ENCODE peak calls at places on chromosome 7, in nine cellular contexts. Q is MM.1S; O is psoas muscle; T is uterus; S is GM23338; F is left ventricle myocardium inferior; V is spleen; W is IMR-90; Z is CD8-positive, alpha-beta memory T cell. L is an unnamed sample. For H3K36me3, the result is how much of the 10 kb centered on the place peaks cover.

GRCh38 chr7:52355059-52355458 is 680.4 kb upstream of the POM121L12 start:
- DNase-seq in Q (no peak), O (no peak), T (no peak), S (peak), F (no peak), V (no peak), W (no peak), Z (no peak), L (no peak)

GRCh38 chr7:112296416-112296815 is 89.9 kb downstream of the ZNF277 start:
- DNase-seq in Q (no peak), O (no peak), T (no peak), S (no peak), F (no peak), V (no peak), W (no peak), Z (no peak), L (no peak)

GRCh38 chr7:114372619-114373018 is 42.0 kb upstream of the FOXP2 start:
- DNase-seq in Q (no peak), O (no peak), T (no peak), S (no peak), F (no peak), V (no peak), W (no peak), Z (no peak), L (no peak)

GRCh38 chr7:75727881-75728592 is 10.7 kb downstream of the HIP1 start:
- DNase-seq in Q (peak), O (peak), T (peak), S (peak), F (peak), V (peak), W (peak), Z (peak), L (no peak)

GRCh38 chr7:118259115-118259514 is 34.6 kb downstream of the ANKRD7 start:
- DNase-seq in Q (peak), O (no peak), T (no peak), S (no peak), F (no peak), V (no peak), W (no peak), Z (no peak), L (no peak)

GRCh38 chr7:139985811-139986210 is 76.9 kb downstream of the PARP12 start:
- DNase-seq in Q (no peak), O (no peak), T (no peak), S (no peak), F (no peak), V (no peak), W (no peak), Z (no peak), L (no peak)

GRCh38 chr7:36227223-36227622 is 74.2 kb downstream of the EEPD1 start:
- DNase-seq in Q (no peak), O (peak), T (peak), S (peak), F (no peak), V (no peak), W (peak), Z (no peak), L (peak)

GRCh38 chr7:122770943-122771342 is 68.2 kb upstream of the RNF148 start:
- DNase-seq in Q (no peak), O (no peak), T (no peak), S (no peak), F (no peak), V (no peak), W (no peak), Z (no peak), L (no peak)

GRCh38 chr7:25895792-25896171 is 256.2 kb upstream of the NFE2L3 start:
- DNase-seq in Q (no peak), O (no peak), T (no peak), S (peak), F (no peak), V (no peak), W (no peak), Z (no peak), L (no peak)

GRCh38 chr7:134548877-134549276 is at the start of gene AKR1B15:
- DNase-seq in Q (no peak), O (peak), T (no peak), S (no peak), F (no peak), V (no peak), W (peak), Z (no peak), L (no peak)

GRCh38 chr7:151248191-151249033 is at the start of gene SMARCD3:
- DNase-seq in Q (no peak), O (peak), T (peak), S (peak), F (peak), V (peak), W (peak), Z (no peak), L (peak)

GRCh38 chr7:45187946-45188411 is 30.4 kb downstream of the RAMP3 start:
- DNase-seq in Q (no peak), O (no peak), T (no peak), S (no peak), F (no peak), V (peak), W (no peak), Z (no peak), L (no peak)

GRCh38 chr7:70698219-70698832 is 433.6 kb upstream of the GALNT17 start:
- DNase-seq in Q (peak), O (no peak), T (no peak), S (peak), F (no peak), V (no peak), W (peak), Z (no peak), L (peak)

GRCh38 chr7:42338231-42339222 is 101.5 kb upstream of the GLI3 start:
- DNase-seq in Q (peak), O (no peak), T (no peak), S (peak), F (no peak), V (no peak), W (peak), Z (no peak), L (peak)

GRCh38 chr7:129401228-129401967 is 32.8 kb upstream of the STRIP2 start:
- DNase-seq in Q (peak), O (no peak), T (no peak), S (no peak), F (no peak), V (no peak), W (no peak), Z (no peak), L (no peak)

GRCh38 chr7:6271694-6272371 is 591 bp downstream of the CYTH3 start:
- DNase-seq in Q (no peak), O (peak), T (peak), S (no peak), F (peak), V (peak), W (no peak), Z (peak), L (peak)

GRCh38 chr7:46972205-46972604 is 609.7 kb downstream of the TNS3 start:
- DNase-seq in Q (no peak), O (no peak), T (no peak), S (peak), F (no peak), V (no peak), W (peak), Z (no peak), L (no peak)

GRCh38 chr7:90580051-90580450 is 16.1 kb upstream of the CDK14 start:
- DNase-seq in Q (no peak), O (no peak), T (no peak), S (no peak), F (no peak), V (no peak), W (no peak), Z (no peak), L (no peak)

GRCh38 chr7:157926107-157926506 is 589.3 kb downstream of the DNAJB6 start:
- DNase-seq in Q (no peak), O (no peak), T (no peak), S (no peak), F (no peak), V (no peak), W (no peak), Z (no peak), L (no peak)

GRCh38 chr7:117010375-117011133 is 57.3 kb downstream of the ST7 start:
- DNase-seq in Q (no peak), O (no peak), T (no peak), S (no peak), F (no peak), V (no peak), W (peak), Z (no peak), L (no peak)

GRCh38 chr7:90178592-90179279 is 24.5 kb downstream of the STEAP1 start:
- DNase-seq in Q (peak), O (no peak), T (no peak), S (no peak), F (no peak), V (no peak), W (peak), Z (no peak), L (no peak)

GRCh38 chr7:16084875-16085274 is 336.5 kb downstream of the CRPPA start:
- DNase-seq in Q (no peak), O (no peak), T (no peak), S (no peak), F (no peak), V (no peak), W (no peak), Z (no peak), L (no peak)

GRCh38 chr7:100946766-100947365 is 2.5 kb upstream of the MUC3A start:
- DNase-seq in Q (no peak), O (no peak), T (no peak), S (peak), F (no peak), V (peak), W (no peak), Z (no peak), L (no peak)

GRCh38 chr7:121101621-121102020 is 113.1 kb downstream of the CPED1 start:
- DNase-seq in Q (no peak), O (no peak), T (no peak), S (peak), F (no peak), V (no peak), W (no peak), Z (no peak), L (no peak)
- H3K27ac ChIP-seq in Q (no peak), O (no peak), T (no peak), S (no peak), F (no peak), V (no peak), W (no peak), Z (no peak), L (no peak)

GRCh38 chr7:141840708-141841107 is 577 bp downstream of the PRSS37 start:
- DNase-seq in Q (no peak), O (no peak), T (no peak), S (no peak), F (no peak), V (no peak), W (no peak), Z (no peak), L (no peak)

GRCh38 chr7:141837683-141838082 is 3.6 kb downstream of the PRSS37 start:
- DNase-seq in Q (no peak), O (no peak), T (no peak), S (no peak), F (no peak), V (no peak), W (no peak), Z (no peak), L (no peak)

GRCh38 chr7:141839256-141839655 is 2.0 kb downstream of the PRSS37 start:
- DNase-seq in Q (no peak), O (no peak), T (no peak), S (no peak), F (no peak), V (no peak), W (no peak), Z (no peak), L (no peak)

GRCh38 chr7:141841385-141841784 is at the start of gene PRSS37:
- DNase-seq in Q (no peak), O (no peak), T (no peak), S (no peak), F (no peak), V (no peak), W (no peak), Z (no peak), L (no peak)

DNA sequence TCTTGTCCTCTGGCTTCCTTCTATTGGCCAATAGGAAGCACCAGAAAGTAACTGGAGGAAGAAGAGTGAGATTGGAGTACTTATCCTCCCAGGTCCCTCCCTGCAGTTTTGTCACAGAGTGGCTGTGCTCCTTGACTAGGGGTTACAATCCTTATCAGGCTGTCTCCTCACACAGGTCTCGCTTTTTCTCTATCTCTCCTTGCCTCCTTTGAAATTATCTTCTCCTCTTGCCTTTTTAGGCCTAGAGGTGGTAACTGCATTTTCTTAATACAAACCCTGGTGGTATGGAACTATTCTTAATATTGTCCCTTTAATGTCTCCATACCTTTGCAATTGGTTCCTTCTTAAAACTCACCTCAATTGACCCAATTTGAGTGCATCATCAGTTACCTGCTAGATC is 2.7 kb downstream of the PRSS37 start:
- DNase-seq in Q (no peak), O (no peak), T (no peak), S (no peak), F (no peak), V (no peak), W (no peak), Z (no peak), L (no peak)
- H3K36me3 ChIP-seq in Q (under half), O (under half), T (under half), S (under half), F (under half), V (under half), W (under half), Z (under half), L (under half)

GRCh38 chr7:30040938-30041337 is 12.7 kb downstream of the PLEKHA8 start:
- DNase-seq in Q (no peak), O (no peak), T (no peak), S (no peak), F (no peak), V (no peak), W (no peak), Z (no peak), L (no peak)
- H3K27ac ChIP-seq in Q (no peak), O (no peak), T (peak), S (peak), F (no peak), V (no peak), W (no peak), Z (no peak), L (no peak)

DNA sequence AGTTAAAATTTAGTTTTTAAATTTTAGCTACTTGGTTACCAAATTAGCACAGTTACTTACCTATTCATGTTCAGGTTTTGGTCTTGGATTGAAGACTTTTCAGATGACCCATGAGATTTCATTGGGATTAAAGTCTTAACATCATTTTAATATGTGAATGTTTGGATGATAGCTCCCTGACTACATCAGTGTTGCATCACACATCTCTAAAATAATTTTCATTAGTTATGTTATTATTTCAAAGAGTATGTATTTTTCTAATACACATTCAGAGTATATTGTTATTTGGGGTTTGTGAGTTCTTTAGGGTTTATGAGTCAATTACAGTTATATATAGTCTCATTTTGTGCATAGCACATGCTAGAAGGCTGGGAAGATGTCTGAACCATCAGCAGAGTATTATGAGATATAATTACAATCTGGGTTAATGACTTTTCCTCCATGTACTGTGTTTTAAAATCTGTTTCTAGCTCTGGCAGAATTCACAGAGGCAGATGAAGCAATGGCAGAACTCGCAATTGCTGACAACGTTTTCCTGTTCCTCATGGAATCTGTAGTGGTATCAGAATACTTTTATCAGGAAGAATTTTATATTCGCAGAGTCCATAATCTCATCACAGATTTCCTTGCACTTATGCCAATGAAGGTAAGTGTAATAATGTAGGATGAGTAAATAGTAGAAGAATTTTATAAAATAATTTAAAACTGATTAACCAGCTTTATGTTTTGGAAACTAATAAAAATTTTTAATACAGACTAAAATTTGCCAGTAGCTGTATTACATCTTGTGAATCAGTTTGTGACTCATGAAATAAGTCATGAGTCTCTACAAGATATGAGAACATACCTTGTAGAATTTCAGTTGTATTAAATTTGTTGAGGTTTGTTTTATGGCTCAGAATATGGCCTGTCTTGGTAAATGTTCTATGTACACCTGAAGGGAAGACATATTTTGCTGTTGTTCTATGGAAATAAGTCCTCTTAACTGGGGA is 26.9 kb downstream of the NUP205 start:
- DNase-seq in Q (no peak), O (no peak), T (no peak), S (no peak), F (no peak), V (no peak), W (peak), Z (no peak), L (no peak)
- H3K36me3 ChIP-seq in Q (under half), O (half or more), T (under half), S (half or more), F (half or more), V (half or more), W (under half), Z (under half), L (under half)

GRCh38 chr7:22543169-22543568 is 43.2 kb upstream of the STEAP1B start:
- DNase-seq in Q (no peak), O (no peak), T (no peak), S (no peak), F (no peak), V (no peak), W (peak), Z (no peak), L (no peak)
- H3K27ac ChIP-seq in Q (no peak), O (no peak), T (no peak), S (no peak), F (no peak), V (no peak), W (no peak), Z (no peak), L (no peak)

DNA sequence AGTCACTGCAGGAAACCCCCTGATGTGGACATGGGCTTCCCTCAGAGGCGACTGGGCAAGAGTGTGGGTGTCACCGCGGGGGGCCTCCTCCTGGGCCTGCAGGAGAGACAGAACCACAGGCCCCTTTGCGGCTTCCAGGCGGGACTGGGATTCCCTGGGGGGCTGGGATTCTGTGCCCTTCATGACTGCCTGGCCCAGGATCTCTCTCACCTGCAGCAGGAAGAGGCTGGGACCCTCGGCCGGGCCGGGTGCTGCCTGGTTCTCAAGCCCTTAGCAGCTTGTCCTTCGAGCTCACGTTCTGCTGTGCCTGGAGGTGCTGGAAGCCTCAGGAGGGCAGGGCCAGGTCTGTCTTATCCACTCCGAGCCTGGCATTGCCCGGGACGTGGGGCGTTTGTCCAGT is 11.8 kb downstream of the SUN1 start:
- DNase-seq in Q (no peak), O (no peak), T (no peak), S (no peak), F (no peak), V (no peak), W (no peak), Z (no peak), L (no peak)
- H3K36me3 ChIP-seq in Q (under half), O (half or more), T (under half), S (under half), F (half or more), V (half or more), W (under half), Z (under half), L (under half)

GRCh38 chr7:155763122-155763521 is 49.1 kb downstream of the SHH start:
- DNase-seq in Q (no peak), O (no peak), T (no peak), S (no peak), F (no peak), V (no peak), W (no peak), Z (no peak), L (no peak)
- H3K27ac ChIP-seq in Q (no peak), O (peak), T (peak), S (no peak), F (peak), V (peak), W (no peak), Z (no peak), L (no peak)

GRCh38 chr7:5232485-5232837 is 42.4 kb downstream of the WIPI2 start:
- DNase-seq in Q (no peak), O (peak), T (no peak), S (no peak), F (no peak), V (no peak), W (no peak), Z (no peak), L (no peak)
- H3K36me3 ChIP-seq in Q (under half), O (half or more), T (under half), S (under half), F (half or more), V (under half), W (under half), Z (under half), L (under half)

GRCh38 chr7:30143748-30144251 is 9.0 kb downstream of the MTURN start:
- DNase-seq in Q (peak), O (no peak), T (no peak), S (no peak), F (no peak), V (no peak), W (peak), Z (no peak), L (no peak)

GRCh38 chr7:30144659-30145321 is 10.0 kb downstream of the MTURN start:
- DNase-seq in Q (no peak), O (no peak), T (no peak), S (no peak), F (no peak), V (no peak), W (no peak), Z (no peak), L (no peak)

GRCh38 chr7:30140456-30140855 is 5.7 kb downstream of the MTURN start:
- DNase-seq in Q (no peak), O (no peak), T (no peak), S (no peak), F (no peak), V (no peak), W (no peak), Z (no peak), L (no peak)

GRCh38 chr7:30141405-30142045 is 6.7 kb downstream of the MTURN start:
- DNase-seq in Q (no peak), O (no peak), T (no peak), S (no peak), F (no peak), V (no peak), W (no peak), Z (no peak), L (no peak)

GRCh38 chr7:30142710-30143109 is 7.9 kb downstream of the MTURN start:
- DNase-seq in Q (no peak), O (no peak), T (no peak), S (no peak), F (no peak), V (no peak), W (peak), Z (no peak), L (no peak)
- H3K27ac ChIP-seq in Q (no peak), O (peak), T (peak), S (no peak), F (peak), V (no peak), W (no peak), Z (no peak), L (no peak)

GRCh38 chr7:7548407-7548806 is 12.7 kb upstream of the COL28A1 start:
- DNase-seq in Q (no peak), O (no peak), T (no peak), S (no peak), F (no peak), V (no peak), W (no peak), Z (no peak), L (no peak)
- H3K36me3 ChIP-seq in Q (under half), O (under half), T (under half), S (under half), F (under half), V (under half), W (under half), Z (under half), L (under half)

L was measured in testis.